ENCODE peak calls at places on chromosomes 2 and 18, in seven cellular contexts. One of them, this sample, is unnamed. For H3K36me3 and H3K4me1, the result is how much of the 10 kb centered on the place peaks cover.

GRCh38 chr2:233928594-233929351 is 11.6 kb downstream of the TRPM8 start:
- DNase-seq in body of pancreas: peak
- DNase-seq in mammary epithelial cell: no peak
- DNase-seq in cardiac muscle cell: peak
- DNase-seq in upper lobe of left lung: no peak
- DNase-seq in CD8-positive, alpha-beta memory T cell: no peak
- DNase-seq in psoas muscle: no peak
- DNase-seq in this sample: no peak

GRCh38 chr2:187424156-187424555 is 23.9 kb downstream of the CALCRL start:
- DNase-seq in mammary epithelial cell: peak
- DNase-seq in cardiac muscle cell: no peak
- DNase-seq in upper lobe of left lung: no peak
- DNase-seq in body of pancreas: no peak
- DNase-seq in psoas muscle: no peak
- DNase-seq in CD8-positive, alpha-beta memory T cell: no peak
- DNase-seq in this sample: no peak

GRCh38 chr2:10475811-10476660 is 27.9 kb upstream of the ODC1 start:
- DNase-seq in CD8-positive, alpha-beta memory T cell: no peak
- DNase-seq in mammary epithelial cell: no peak
- DNase-seq in upper lobe of left lung: no peak
- DNase-seq in psoas muscle: no peak
- DNase-seq in body of pancreas: no peak
- DNase-seq in cardiac muscle cell: no peak
- DNase-seq in this sample: no peak

GRCh38 chr2:175892046-175892445 is 110.0 kb downstream of the LNPK start:
- DNase-seq in psoas muscle: no peak
- DNase-seq in body of pancreas: no peak
- DNase-seq in cardiac muscle cell: no peak
- DNase-seq in CD8-positive, alpha-beta memory T cell: no peak
- DNase-seq in upper lobe of left lung: no peak
- DNase-seq in mammary epithelial cell: no peak
- DNase-seq in this sample: no peak

GRCh38 chr2:152134488-152135280 is 35.8 kb upstream of the CACNB4 start:
- DNase-seq in psoas muscle: no peak
- DNase-seq in CD8-positive, alpha-beta memory T cell: no peak
- DNase-seq in upper lobe of left lung: no peak
- DNase-seq in cardiac muscle cell: no peak
- DNase-seq in mammary epithelial cell: peak
- DNase-seq in body of pancreas: no peak
- DNase-seq in this sample: no peak

GRCh38 chr18:36532394-36532793 is 234.9 kb downstream of the FHOD3 start:
- DNase-seq in upper lobe of left lung: no peak
- DNase-seq in mammary epithelial cell: peak
- DNase-seq in psoas muscle: no peak
- DNase-seq in body of pancreas: no peak
- DNase-seq in cardiac muscle cell: no peak
- DNase-seq in CD8-positive, alpha-beta memory T cell: no peak
- DNase-seq in this sample: no peak

GRCh38 chr18:58761970-58762780 is 90.9 kb downstream of the MALT1 start:
- DNase-seq in mammary epithelial cell: no peak
- DNase-seq in cardiac muscle cell: no peak
- DNase-seq in upper lobe of left lung: no peak
- DNase-seq in CD8-positive, alpha-beta memory T cell: no peak
- DNase-seq in body of pancreas: no peak
- DNase-seq in psoas muscle: no peak
- DNase-seq in this sample: no peak

GRCh38 chr2:45790157-45790723 is 138.8 kb downstream of the PRKCE start:
- DNase-seq in mammary epithelial cell: no peak
- DNase-seq in psoas muscle: no peak
- DNase-seq in cardiac muscle cell: peak
- DNase-seq in body of pancreas: no peak
- DNase-seq in upper lobe of left lung: no peak
- DNase-seq in CD8-positive, alpha-beta memory T cell: no peak
- DNase-seq in this sample: no peak

GRCh38 chr2:241654551-241654950 is 17.1 kb downstream of the ATG4B start:
- DNase-seq in mammary epithelial cell: no peak
- DNase-seq in psoas muscle: no peak
- DNase-seq in upper lobe of left lung: no peak
- DNase-seq in body of pancreas: no peak
- DNase-seq in CD8-positive, alpha-beta memory T cell: no peak
- DNase-seq in cardiac muscle cell: no peak
- DNase-seq in this sample: no peak

GRCh38 chr2:43637030-43637803 is at the start of gene PLEKHH2:
- DNase-seq in cardiac muscle cell: peak
- DNase-seq in upper lobe of left lung: peak
- DNase-seq in mammary epithelial cell: peak
- DNase-seq in psoas muscle: peak
- DNase-seq in body of pancreas: peak
- DNase-seq in CD8-positive, alpha-beta memory T cell: peak
- DNase-seq in this sample: peak

GRCh38 chr2:149389506-149390167 is 59.2 kb downstream of the LYPD6 start:
- DNase-seq in upper lobe of left lung: no peak
- DNase-seq in CD8-positive, alpha-beta memory T cell: no peak
- DNase-seq in cardiac muscle cell: no peak
- DNase-seq in mammary epithelial cell: no peak
- DNase-seq in psoas muscle: no peak
- DNase-seq in body of pancreas: no peak
- DNase-seq in this sample: no peak

GRCh38 chr18:57301573-57302230 is 50.7 kb upstream of the ST8SIA3 start:
- DNase-seq in cardiac muscle cell: peak
- DNase-seq in body of pancreas: no peak
- DNase-seq in mammary epithelial cell: no peak
- DNase-seq in CD8-positive, alpha-beta memory T cell: no peak
- DNase-seq in psoas muscle: no peak
- DNase-seq in upper lobe of left lung: no peak
- DNase-seq in this sample: no peak

GRCh38 chr2:199861116-199861774 is 10.3 kb upstream of the FTCDNL1 start:
- DNase-seq in upper lobe of left lung: no peak
- DNase-seq in body of pancreas: no peak
- DNase-seq in psoas muscle: no peak
- DNase-seq in CD8-positive, alpha-beta memory T cell: no peak
- DNase-seq in cardiac muscle cell: no peak
- DNase-seq in mammary epithelial cell: no peak
- DNase-seq in this sample: no peak

GRCh38 chr18:56257215-56257614 is 381.2 kb downstream of the TXNL1 start:
- DNase-seq in psoas muscle: no peak
- DNase-seq in upper lobe of left lung: no peak
- DNase-seq in mammary epithelial cell: peak
- DNase-seq in CD8-positive, alpha-beta memory T cell: no peak
- DNase-seq in body of pancreas: no peak
- DNase-seq in cardiac muscle cell: no peak
- DNase-seq in this sample: no peak

GRCh38 chr2:226835796-226836547 is at the start of gene RHBDD1:
- DNase-seq in mammary epithelial cell: peak
- DNase-seq in upper lobe of left lung: peak
- DNase-seq in psoas muscle: peak
- DNase-seq in cardiac muscle cell: peak
- DNase-seq in body of pancreas: peak
- DNase-seq in CD8-positive, alpha-beta memory T cell: peak
- DNase-seq in this sample: peak

GRCh38 chr2:17148298-17149228 is 369.7 kb downstream of the RAD51AP2 start:
- DNase-seq in CD8-positive, alpha-beta memory T cell: no peak
- DNase-seq in upper lobe of left lung: no peak
- DNase-seq in psoas muscle: no peak
- DNase-seq in cardiac muscle cell: peak
- DNase-seq in mammary epithelial cell: peak
- DNase-seq in body of pancreas: peak
- DNase-seq in this sample: no peak

GRCh38 chr18:69484699-69485396 is 84.2 kb downstream of the DOK6 start:
- DNase-seq in CD8-positive, alpha-beta memory T cell: no peak
- DNase-seq in psoas muscle: no peak
- DNase-seq in upper lobe of left lung: no peak
- DNase-seq in body of pancreas: no peak
- DNase-seq in cardiac muscle cell: peak
- DNase-seq in mammary epithelial cell: no peak
- DNase-seq in this sample: no peak

GRCh38 chr18:11937874-11938478 is 29.9 kb upstream of the MPPE1 start:
- DNase-seq in mammary epithelial cell: peak
- DNase-seq in psoas muscle: peak
- DNase-seq in upper lobe of left lung: peak
- DNase-seq in cardiac muscle cell: peak
- DNase-seq in CD8-positive, alpha-beta memory T cell: peak
- DNase-seq in body of pancreas: peak
- DNase-seq in this sample: peak

GRCh38 chr2:53969285-53970094 is 1.3 kb downstream of the PSME4 start:
- DNase-seq in psoas muscle: no peak
- DNase-seq in cardiac muscle cell: no peak
- DNase-seq in CD8-positive, alpha-beta memory T cell: no peak
- DNase-seq in mammary epithelial cell: peak
- DNase-seq in body of pancreas: peak
- DNase-seq in upper lobe of left lung: peak
- DNase-seq in this sample: peak

GRCh38 chr2:188353282-188353681 is 61.6 kb downstream of the GULP1 start:
- DNase-seq in CD8-positive, alpha-beta memory T cell: no peak
- DNase-seq in mammary epithelial cell: no peak
- DNase-seq in upper lobe of left lung: no peak
- DNase-seq in cardiac muscle cell: no peak
- DNase-seq in psoas muscle: no peak
- DNase-seq in body of pancreas: no peak
- DNase-seq in this sample: no peak

GRCh38 chr2:208146006-208146405 is at the start of gene CRYGB:
- DNase-seq in cardiac muscle cell: no peak
- DNase-seq in upper lobe of left lung: no peak
- DNase-seq in mammary epithelial cell: no peak
- DNase-seq in CD8-positive, alpha-beta memory T cell: no peak
- DNase-seq in body of pancreas: no peak
- DNase-seq in psoas muscle: no peak
- DNase-seq in this sample: no peak

GRCh38 chr2:48445091-48445725 is 84.7 kb upstream of the STON1 start:
- DNase-seq in mammary epithelial cell: peak
- DNase-seq in CD8-positive, alpha-beta memory T cell: no peak
- DNase-seq in cardiac muscle cell: no peak
- DNase-seq in psoas muscle: no peak
- DNase-seq in upper lobe of left lung: no peak
- DNase-seq in body of pancreas: no peak
- DNase-seq in this sample: no peak

GRCh38 chr2:45741451-45741850 is 90.0 kb downstream of the PRKCE start:
- DNase-seq in mammary epithelial cell: no peak
- DNase-seq in cardiac muscle cell: no peak
- DNase-seq in psoas muscle: peak
- DNase-seq in upper lobe of left lung: no peak
- DNase-seq in CD8-positive, alpha-beta memory T cell: no peak
- DNase-seq in body of pancreas: peak
- DNase-seq in this sample: no peak

GRCh38 chr2:45743531-45744391 is 92.3 kb downstream of the PRKCE start:
- DNase-seq in psoas muscle: peak
- DNase-seq in CD8-positive, alpha-beta memory T cell: no peak
- DNase-seq in body of pancreas: no peak
- DNase-seq in upper lobe of left lung: no peak
- DNase-seq in cardiac muscle cell: no peak
- DNase-seq in mammary epithelial cell: no peak
- DNase-seq in this sample: no peak

GRCh38 chr18:22191346-22191710 is 21.9 kb downstream of the GATA6 start:
- DNase-seq in CD8-positive, alpha-beta memory T cell: no peak
- DNase-seq in psoas muscle: no peak
- DNase-seq in body of pancreas: no peak
- DNase-seq in mammary epithelial cell: no peak
- DNase-seq in cardiac muscle cell: no peak
- DNase-seq in upper lobe of left lung: no peak
- DNase-seq in this sample: no peak

GRCh38 chr18:48777026-48777736 is 173.6 kb downstream of the SMAD7 start:
- DNase-seq in upper lobe of left lung: peak
- DNase-seq in psoas muscle: peak
- DNase-seq in body of pancreas: peak
- DNase-seq in mammary epithelial cell: peak
- DNase-seq in cardiac muscle cell: peak
- DNase-seq in CD8-positive, alpha-beta memory T cell: peak
- DNase-seq in this sample: peak

GRCh38 chr2:11354363-11355154 is 10.1 kb upstream of the ROCK2 start:
- DNase-seq in CD8-positive, alpha-beta memory T cell: no peak
- DNase-seq in cardiac muscle cell: no peak
- DNase-seq in psoas muscle: no peak
- DNase-seq in body of pancreas: no peak
- DNase-seq in mammary epithelial cell: no peak
- DNase-seq in upper lobe of left lung: no peak
- DNase-seq in this sample: no peak

DNA sequence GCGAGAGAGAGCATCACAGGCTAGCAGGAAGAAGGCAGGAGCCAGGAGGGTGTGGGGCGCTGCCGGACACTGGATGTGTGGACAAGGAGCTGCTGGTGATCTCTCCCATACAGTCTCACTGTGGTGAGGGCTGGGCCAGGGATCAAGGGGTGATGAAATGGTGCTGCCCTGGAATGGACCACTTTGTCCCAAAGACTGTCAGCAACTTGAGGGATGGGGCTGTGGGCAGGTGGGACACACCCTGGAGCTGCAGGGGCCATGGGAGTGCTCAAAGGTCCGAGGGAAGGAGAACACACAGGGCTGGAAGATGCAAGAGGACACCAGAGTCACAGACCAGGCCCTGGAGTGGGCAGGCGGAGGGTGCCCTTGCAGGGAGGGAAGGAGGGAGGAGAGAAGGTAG is 38.0 kb downstream of the COA5 start:
- DNase-seq in cardiac muscle cell: no peak
- DNase-seq in CD8-positive, alpha-beta memory T cell: no peak
- DNase-seq in mammary epithelial cell: no peak
- DNase-seq in upper lobe of left lung: no peak
- DNase-seq in body of pancreas: no peak
- DNase-seq in psoas muscle: no peak
- DNase-seq in this sample: no peak
- H3K4me3 ChIP-seq in cardiac muscle cell: no peak
- H3K4me3 ChIP-seq in CD8-positive, alpha-beta memory T cell: no peak
- H3K4me3 ChIP-seq in mammary epithelial cell: no peak
- H3K4me3 ChIP-seq in upper lobe of left lung: no peak
- H3K4me3 ChIP-seq in body of pancreas: no peak
- H3K4me3 ChIP-seq in psoas muscle: no peak
- H3K4me3 ChIP-seq in this sample: no peak

DNA sequence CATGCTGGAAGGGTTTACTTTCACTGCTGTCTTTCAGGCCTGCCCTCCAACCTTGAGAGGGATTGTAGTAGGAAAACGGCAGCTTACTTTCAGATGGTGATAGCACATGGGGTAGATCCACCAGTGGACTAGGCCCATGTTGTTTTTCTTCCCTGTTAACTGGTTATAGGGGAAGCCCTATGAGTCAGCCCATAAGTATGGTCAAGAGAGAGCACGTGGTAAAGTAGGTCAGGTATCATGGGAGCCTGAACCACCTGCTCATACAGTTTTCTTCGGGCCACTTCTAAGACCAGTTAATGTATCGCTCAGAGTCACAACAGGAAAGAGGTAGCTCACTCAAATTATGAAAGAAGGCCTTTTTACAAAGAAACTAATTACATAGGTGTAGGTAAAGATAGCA is 33.0 kb downstream of the PDK1 start:
- DNase-seq in mammary epithelial cell: peak
- DNase-seq in CD8-positive, alpha-beta memory T cell: no peak
- DNase-seq in psoas muscle: no peak
- DNase-seq in upper lobe of left lung: peak
- DNase-seq in body of pancreas: no peak
- DNase-seq in cardiac muscle cell: no peak
- DNase-seq in this sample: no peak
- H3K36me3 ChIP-seq in mammary epithelial cell: under half
- H3K36me3 ChIP-seq in CD8-positive, alpha-beta memory T cell: under half
- H3K36me3 ChIP-seq in psoas muscle: under half
- H3K36me3 ChIP-seq in upper lobe of left lung: under half
- H3K36me3 ChIP-seq in body of pancreas: under half
- H3K36me3 ChIP-seq in cardiac muscle cell: half or more
- H3K36me3 ChIP-seq in this sample: under half

GRCh38 chr2:63056309-63057065 is 5.9 kb downstream of the OTX1 start:
- DNase-seq in body of pancreas: no peak
- DNase-seq in upper lobe of left lung: no peak
- DNase-seq in CD8-positive, alpha-beta memory T cell: no peak
- DNase-seq in psoas muscle: peak
- DNase-seq in cardiac muscle cell: peak
- DNase-seq in mammary epithelial cell: no peak
- DNase-seq in this sample: no peak
- H3K4me1 ChIP-seq in body of pancreas: under half
- H3K4me1 ChIP-seq in upper lobe of left lung: half or more
- H3K4me1 ChIP-seq in CD8-positive, alpha-beta memory T cell: under half
- H3K4me1 ChIP-seq in psoas muscle: under half
- H3K4me1 ChIP-seq in cardiac muscle cell: under half
- H3K4me1 ChIP-seq in mammary epithelial cell: under half
- H3K4me1 ChIP-seq in this sample: under half

GRCh38 chr2:174012347-174013309 is 47.5 kb upstream of the SP3 start:
- DNase-seq in CD8-positive, alpha-beta memory T cell: peak
- DNase-seq in mammary epithelial cell: no peak
- DNase-seq in psoas muscle: peak
- DNase-seq in upper lobe of left lung: peak
- DNase-seq in cardiac muscle cell: no peak
- DNase-seq in body of pancreas: peak
- DNase-seq in this sample: peak
- H3K4me3 ChIP-seq in CD8-positive, alpha-beta memory T cell: peak
- H3K4me3 ChIP-seq in mammary epithelial cell: peak
- H3K4me3 ChIP-seq in psoas muscle: peak
- H3K4me3 ChIP-seq in upper lobe of left lung: peak
- H3K4me3 ChIP-seq in cardiac muscle cell: no peak
- H3K4me3 ChIP-seq in body of pancreas: no peak
- H3K4me3 ChIP-seq in this sample: peak